ENCODE peak calls at places on chromosomes 5 and 9, in six cellular contexts. One of them, this sample, is unnamed.
A peak's percentile ranks its signal among the peaks of the same experiment; 100 is the strongest.

GRCh38 chr5:123874600-123875201 is 362.7 kb downstream of the CSNK1G3 start:
- DNase-seq in GM04503: no peak
- DNase-seq in left cardiac atrium: no peak
- DNase-seq in globus pallidus: peak; percentile 98
- DNase-seq in NCI-H460: no peak
- DNase-seq in activated T-cell treated with anti-CD3 and anti-CD28 coated beads, Interleukin-2, amount 50 U/mL, for 24 hours: no peak
- DNase-seq in this sample: no peak

GRCh38 chr5:139481122-139481533 is 1.4 kb downstream of the STING1 start:
- DNase-seq in GM04503: no peak
- DNase-seq in activated T-cell treated with anti-CD3 and anti-CD28 coated beads, Interleukin-2, amount 50 U/mL, for 24 hours: peak; percentile 61
- DNase-seq in globus pallidus: no peak
- DNase-seq in NCI-H460: no peak
- DNase-seq in left cardiac atrium: peak; percentile 59
- DNase-seq in this sample: no peak

GRCh38 chr9:19122490-19123042 is 4.7 kb downstream of the PLIN2 start:
- DNase-seq in GM04503: no peak
- DNase-seq in left cardiac atrium: no peak
- DNase-seq in activated T-cell treated with anti-CD3 and anti-CD28 coated beads, Interleukin-2, amount 50 U/mL, for 24 hours: no peak
- DNase-seq in globus pallidus: no peak
- DNase-seq in NCI-H460: no peak
- DNase-seq in this sample: no peak

GRCh38 chr9:107387401-107387800 is 102.2 kb downstream of the KLF4 start:
- DNase-seq in globus pallidus: no peak
- DNase-seq in left cardiac atrium: no peak
- DNase-seq in NCI-H460: no peak
- DNase-seq in activated T-cell treated with anti-CD3 and anti-CD28 coated beads, Interleukin-2, amount 50 U/mL, for 24 hours: no peak
- DNase-seq in GM04503: no peak
- DNase-seq in this sample: peak; percentile 61

GRCh38 chr9:96567203-96567700 is 52.4 kb downstream of the CDC14B start:
- DNase-seq in globus pallidus: no peak
- DNase-seq in left cardiac atrium: no peak
- DNase-seq in GM04503: no peak
- DNase-seq in NCI-H460: no peak
- DNase-seq in activated T-cell treated with anti-CD3 and anti-CD28 coated beads, Interleukin-2, amount 50 U/mL, for 24 hours: no peak
- DNase-seq in this sample: no peak

GRCh38 chr9:112093147-112093874 is 81.8 kb downstream of the SUSD1 start:
- DNase-seq in left cardiac atrium: no peak
- DNase-seq in globus pallidus: no peak
- DNase-seq in activated T-cell treated with anti-CD3 and anti-CD28 coated beads, Interleukin-2, amount 50 U/mL, for 24 hours: no peak
- DNase-seq in GM04503: no peak
- DNase-seq in NCI-H460: no peak
- DNase-seq in this sample: no peak

GRCh38 chr5:151703227-151703626 is 16.5 kb upstream of the SPARC start:
- DNase-seq in activated T-cell treated with anti-CD3 and anti-CD28 coated beads, Interleukin-2, amount 50 U/mL, for 24 hours: no peak
- DNase-seq in globus pallidus: no peak
- DNase-seq in GM04503: no peak
- DNase-seq in NCI-H460: no peak
- DNase-seq in left cardiac atrium: no peak
- DNase-seq in this sample: no peak

GRCh38 chr9:128419061-128419925 is 1.4 kb upstream of the CERCAM start:
- DNase-seq in left cardiac atrium: no peak
- DNase-seq in globus pallidus: peak; percentile 63
- DNase-seq in activated T-cell treated with anti-CD3 and anti-CD28 coated beads, Interleukin-2, amount 50 U/mL, for 24 hours: peak; percentile 48
- DNase-seq in GM04503: no peak
- DNase-seq in NCI-H460: no peak
- DNase-seq in this sample: no peak

GRCh38 chr5:96203761-96204160 is 229.3 kb downstream of the PCSK1 start:
- DNase-seq in GM04503: no peak
- DNase-seq in globus pallidus: no peak
- DNase-seq in NCI-H460: no peak
- DNase-seq in activated T-cell treated with anti-CD3 and anti-CD28 coated beads, Interleukin-2, amount 50 U/mL, for 24 hours: no peak
- DNase-seq in left cardiac atrium: no peak
- DNase-seq in this sample: no peak

GRCh38 chr5:105409695-105410094 is 1847.1 kb upstream of the NUDT12 start:
- DNase-seq in GM04503: no peak
- DNase-seq in globus pallidus: no peak
- DNase-seq in activated T-cell treated with anti-CD3 and anti-CD28 coated beads, Interleukin-2, amount 50 U/mL, for 24 hours: no peak
- DNase-seq in NCI-H460: no peak
- DNase-seq in left cardiac atrium: no peak
- DNase-seq in this sample: no peak

GRCh38 chr9:137176302-137177182 is 4.7 kb upstream of the TMEM210 start:
- DNase-seq in left cardiac atrium: no peak
- DNase-seq in NCI-H460: peak; percentile 37
- DNase-seq in activated T-cell treated with anti-CD3 and anti-CD28 coated beads, Interleukin-2, amount 50 U/mL, for 24 hours: peak; percentile 46
- DNase-seq in GM04503: no peak
- DNase-seq in globus pallidus: no peak
- DNase-seq in this sample: no peak

GRCh38 chr9:95409650-95410426 is 92.3 kb upstream of the FANCC start:
- DNase-seq in GM04503: peak; percentile 50
- DNase-seq in globus pallidus: no peak
- DNase-seq in NCI-H460: peak; percentile 39
- DNase-seq in activated T-cell treated with anti-CD3 and anti-CD28 coated beads, Interleukin-2, amount 50 U/mL, for 24 hours: no peak
- DNase-seq in left cardiac atrium: no peak
- DNase-seq in this sample: no peak

GRCh38 chr5:171990713-171991015 is 15.8 kb downstream of the FBXW11 start:
- DNase-seq in GM04503: no peak
- DNase-seq in left cardiac atrium: no peak
- DNase-seq in activated T-cell treated with anti-CD3 and anti-CD28 coated beads, Interleukin-2, amount 50 U/mL, for 24 hours: no peak
- DNase-seq in NCI-H460: no peak
- DNase-seq in globus pallidus: no peak
- DNase-seq in this sample: no peak

GRCh38 chr5:160693831-160694473 is 158.1 kb downstream of the ATP10B start:
- DNase-seq in GM04503: no peak
- DNase-seq in globus pallidus: no peak
- DNase-seq in NCI-H460: no peak
- DNase-seq in left cardiac atrium: no peak
- DNase-seq in activated T-cell treated with anti-CD3 and anti-CD28 coated beads, Interleukin-2, amount 50 U/mL, for 24 hours: no peak
- DNase-seq in this sample: no peak

GRCh38 chr5:35117960-35118359 is 70.2 kb upstream of the AGXT2 start:
- DNase-seq in left cardiac atrium: no peak
- DNase-seq in GM04503: peak; percentile 68
- DNase-seq in globus pallidus: no peak
- DNase-seq in NCI-H460: no peak
- DNase-seq in activated T-cell treated with anti-CD3 and anti-CD28 coated beads, Interleukin-2, amount 50 U/mL, for 24 hours: no peak
- DNase-seq in this sample: no peak

GRCh38 chr5:175335691-175336090 is 108.3 kb downstream of the DRD1 start:
- DNase-seq in GM04503: no peak
- DNase-seq in left cardiac atrium: no peak
- DNase-seq in NCI-H460: no peak
- DNase-seq in globus pallidus: no peak
- DNase-seq in activated T-cell treated with anti-CD3 and anti-CD28 coated beads, Interleukin-2, amount 50 U/mL, for 24 hours: no peak
- DNase-seq in this sample: no peak

GRCh38 chr5:8114597-8115266 is 245.8 kb downstream of the MTRR start:
- DNase-seq in NCI-H460: no peak
- DNase-seq in globus pallidus: no peak
- DNase-seq in activated T-cell treated with anti-CD3 and anti-CD28 coated beads, Interleukin-2, amount 50 U/mL, for 24 hours: no peak
- DNase-seq in GM04503: no peak
- DNase-seq in left cardiac atrium: no peak
- DNase-seq in this sample: no peak

GRCh38 chr5:148849461-148849860 is 23.1 kb downstream of the ADRB2 start:
- DNase-seq in globus pallidus: no peak
- DNase-seq in NCI-H460: no peak
- DNase-seq in left cardiac atrium: no peak
- DNase-seq in GM04503: no peak
- DNase-seq in activated T-cell treated with anti-CD3 and anti-CD28 coated beads, Interleukin-2, amount 50 U/mL, for 24 hours: no peak
- DNase-seq in this sample: no peak

GRCh38 chr9:32456564-32456963 is 69.4 kb downstream of the RIGI start:
- DNase-seq in GM04503: peak; percentile 24
- DNase-seq in globus pallidus: no peak
- DNase-seq in activated T-cell treated with anti-CD3 and anti-CD28 coated beads, Interleukin-2, amount 50 U/mL, for 24 hours: no peak
- DNase-seq in left cardiac atrium: no peak
- DNase-seq in NCI-H460: no peak
- DNase-seq in this sample: no peak

GRCh38 chr5:35443803-35444595 is 173.7 kb upstream of the SPEF2 start:
- DNase-seq in globus pallidus: no peak
- DNase-seq in left cardiac atrium: no peak
- DNase-seq in activated T-cell treated with anti-CD3 and anti-CD28 coated beads, Interleukin-2, amount 50 U/mL, for 24 hours: no peak
- DNase-seq in GM04503: no peak
- DNase-seq in NCI-H460: no peak
- DNase-seq in this sample: peak; percentile 34

GRCh38 chr9:121750715-121751623 is 99.5 kb downstream of the DAB2IP start:
- DNase-seq in left cardiac atrium: no peak
- DNase-seq in NCI-H460: no peak
- DNase-seq in activated T-cell treated with anti-CD3 and anti-CD28 coated beads, Interleukin-2, amount 50 U/mL, for 24 hours: no peak
- DNase-seq in GM04503: no peak
- DNase-seq in globus pallidus: peak; percentile 96
- DNase-seq in this sample: peak; percentile 59

GRCh38 chr9:4297795-4298254 is 2.0 kb downstream of the GLIS3 start:
- DNase-seq in activated T-cell treated with anti-CD3 and anti-CD28 coated beads, Interleukin-2, amount 50 U/mL, for 24 hours: peak; percentile 70
- DNase-seq in GM04503: no peak
- DNase-seq in globus pallidus: peak; percentile 48
- DNase-seq in left cardiac atrium: peak; percentile 68
- DNase-seq in NCI-H460: peak; percentile 56
- DNase-seq in this sample: peak; percentile 69

GRCh38 chr5:164002214-164002613 is 496.8 kb downstream of the MAT2B start:
- DNase-seq in globus pallidus: no peak
- DNase-seq in NCI-H460: no peak
- DNase-seq in activated T-cell treated with anti-CD3 and anti-CD28 coated beads, Interleukin-2, amount 50 U/mL, for 24 hours: no peak
- DNase-seq in left cardiac atrium: no peak
- DNase-seq in GM04503: no peak
- DNase-seq in this sample: no peak

GRCh38 chr5:142654578-142655042 is 31.3 kb downstream of the FGF1 start:
- DNase-seq in activated T-cell treated with anti-CD3 and anti-CD28 coated beads, Interleukin-2, amount 50 U/mL, for 24 hours: no peak
- DNase-seq in NCI-H460: no peak
- DNase-seq in GM04503: no peak
- DNase-seq in left cardiac atrium: no peak
- DNase-seq in globus pallidus: no peak
- DNase-seq in this sample: no peak

GRCh38 chr5:55577353-55578060 is 42.7 kb upstream of the PLPP1 start:
- DNase-seq in GM04503: no peak
- DNase-seq in globus pallidus: peak; percentile 63
- DNase-seq in NCI-H460: no peak
- DNase-seq in left cardiac atrium: peak; percentile 52
- DNase-seq in activated T-cell treated with anti-CD3 and anti-CD28 coated beads, Interleukin-2, amount 50 U/mL, for 24 hours: no peak
- DNase-seq in this sample: no peak

GRCh38 chr5:151075698-151076331 is 5.0 kb downstream of the TNIP1 start:
- DNase-seq in GM04503: no peak
- DNase-seq in globus pallidus: no peak
- DNase-seq in NCI-H460: no peak
- DNase-seq in left cardiac atrium: no peak
- DNase-seq in activated T-cell treated with anti-CD3 and anti-CD28 coated beads, Interleukin-2, amount 50 U/mL, for 24 hours: peak; percentile 51
- DNase-seq in this sample: peak; percentile 78

GRCh38 chr9:1732670-1733069 is 282.5 kb upstream of the SMARCA2 start:
- DNase-seq in globus pallidus: no peak
- DNase-seq in left cardiac atrium: no peak
- DNase-seq in NCI-H460: no peak
- DNase-seq in activated T-cell treated with anti-CD3 and anti-CD28 coated beads, Interleukin-2, amount 50 U/mL, for 24 hours: no peak
- DNase-seq in GM04503: no peak
- DNase-seq in this sample: no peak

GRCh38 chr9:113675475-113675941 is 200.6 kb upstream of the ZNF618 start:
- DNase-seq in NCI-H460: no peak
- DNase-seq in activated T-cell treated with anti-CD3 and anti-CD28 coated beads, Interleukin-2, amount 50 U/mL, for 24 hours: no peak
- DNase-seq in globus pallidus: no peak
- DNase-seq in GM04503: peak; percentile 99
- DNase-seq in left cardiac atrium: peak; percentile 83
- DNase-seq in this sample: peak; percentile 28

GRCh38 chr9:137156567-137157375 is 13.1 kb downstream of the LRRC26 start:
- DNase-seq in left cardiac atrium: peak; percentile 56
- DNase-seq in GM04503: no peak
- DNase-seq in globus pallidus: no peak
- DNase-seq in activated T-cell treated with anti-CD3 and anti-CD28 coated beads, Interleukin-2, amount 50 U/mL, for 24 hours: peak; percentile 74
- DNase-seq in NCI-H460: no peak
- DNase-seq in this sample: no peak

This sample was measured in pancreas.